ENCODE peak calls at places on chromosomes 2 and 18, in nine cellular contexts. P, K, Q, X, Z, G, W, T and D are unnamed samples.

GRCh38 chr2:31429759-31430438 is 15.4 kb upstream of the XDH start:
- DNase-seq in P (no peak), K (no peak), Q (no peak), X (peak; percentile 7), Z (no peak), G (peak; percentile 11), W (peak; percentile 95), T (peak; percentile 55), D (no peak)

GRCh38 chr2:239813261-239814135 is 211.6 kb downstream of the NDUFA10 start:
- DNase-seq in P (no peak), K (no peak), Q (peak; percentile 72), X (no peak), Z (peak; percentile 46), G (no peak), W (no peak), T (no peak), D (no peak)

GRCh38 chr2:19178175-19178574 is 180.2 kb downstream of the OSR1 start:
- DNase-seq in P (no peak), K (no peak), Q (no peak), X (no peak), Z (no peak), G (no peak), W (peak; percentile 44), T (peak; percentile 71), D (no peak)

GRCh38 chr18:36411745-36412168 is 114.2 kb downstream of the FHOD3 start:
- DNase-seq in P (peak; percentile 12), K (no peak), Q (no peak), X (peak; percentile 61), Z (no peak), G (no peak), W (peak; percentile 44), T (peak; percentile 56), D (peak; percentile 42)

GRCh38 chr2:165536861-165537499 is 67.5 kb downstream of the CSRNP3 start:
- DNase-seq in P (no peak), K (no peak), Q (no peak), X (no peak), Z (no peak), G (no peak), W (no peak), T (no peak), D (no peak)

GRCh38 chr2:219689676-219690628 is 62.5 kb downstream of the SLC4A3 start:
- DNase-seq in P (peak; percentile 81), K (no peak), Q (no peak), X (peak; percentile 76), Z (no peak), G (peak; percentile 29), W (peak; percentile 79), T (peak; percentile 84), D (no peak)

GRCh38 chr18:12702221-12703095 is at the start of the genes CEP76 and PSMG2:
- DNase-seq in P (peak; percentile 94), K (no peak), Q (peak; percentile 93), X (peak; percentile 95), Z (peak; percentile 94), G (peak; percentile 89), W (peak; percentile 88), T (peak; percentile 97), D (peak; percentile 41)

GRCh38 chr2:223122706-223123265 is 70.8 kb downstream of the KCNE4 start:
- DNase-seq in P (no peak), K (no peak), Q (no peak), X (no peak), Z (no peak), G (no peak), W (no peak), T (no peak), D (no peak)

DNA sequence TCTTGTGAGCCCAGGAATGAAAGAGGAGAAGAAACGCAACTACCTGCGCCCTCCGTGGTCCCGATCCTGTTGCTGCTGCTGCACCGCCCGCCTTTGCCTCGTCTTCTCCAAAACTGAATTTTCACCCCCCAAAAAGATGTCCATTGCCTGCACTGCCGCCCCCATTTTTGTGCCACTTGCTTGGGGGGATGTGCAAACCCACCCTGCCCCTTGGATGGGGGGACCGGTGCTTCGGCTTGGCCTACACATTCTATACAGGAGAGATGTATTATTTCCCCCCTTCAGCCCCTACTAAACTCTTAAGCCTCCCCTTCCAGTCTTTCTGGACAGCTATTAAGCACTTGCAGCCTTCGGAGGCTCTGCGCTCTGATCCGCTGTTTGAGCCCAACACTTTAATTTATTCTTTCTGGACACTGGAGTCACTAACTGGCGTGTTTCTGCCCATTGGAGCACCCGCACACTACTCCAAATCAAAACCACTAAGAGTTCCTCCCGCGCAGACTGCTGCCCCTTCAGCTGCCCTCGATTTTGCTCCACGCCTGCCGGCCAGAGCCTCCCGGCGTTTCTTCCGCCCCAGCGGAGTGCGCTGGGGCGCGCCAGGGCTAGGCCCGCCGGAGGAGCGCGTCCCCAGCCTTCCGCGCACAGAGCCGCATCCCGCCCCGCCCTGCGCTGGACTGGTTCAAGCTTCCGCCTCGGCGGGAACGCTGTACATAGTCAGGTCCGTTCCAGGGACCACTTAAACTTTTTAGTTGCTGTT is 5.9 kb downstream of the OTX1 start:
- DNase-seq in P (no peak), K (no peak), Q (no peak), X (peak; percentile 77), Z (no peak), G (peak; percentile 46), W (no peak), T (peak; percentile 42), D (no peak)
- H3K4me3 ChIP-seq in P (no peak overlapping the region), K (no peak overlapping the region), Q (no peak overlapping the region), X (peak overlapping the region; percentile 35), Z (peak overlapping the region; percentile 14), G (no peak overlapping the region), W (no peak overlapping the region), T (no peak overlapping the region), D (no peak overlapping the region)

DNA sequence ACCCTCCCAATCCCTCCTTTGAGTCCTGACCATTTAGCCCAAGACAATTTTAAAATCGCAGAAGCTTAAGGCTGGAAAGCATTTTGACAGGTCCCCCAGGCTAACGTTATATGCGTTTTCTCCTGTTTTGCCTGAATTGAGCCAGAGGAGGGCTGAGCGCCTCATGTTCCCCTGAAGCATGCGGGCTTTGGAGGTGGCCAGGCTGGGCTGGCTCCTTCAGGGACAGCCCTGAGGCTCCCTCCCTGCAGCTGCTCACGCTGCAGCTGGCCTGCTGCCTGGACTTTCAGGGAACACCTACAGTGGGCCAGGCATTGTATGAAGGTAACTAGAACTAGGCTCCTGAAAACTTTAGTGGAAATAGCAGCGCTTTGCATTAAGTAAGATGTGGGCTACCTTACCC is 179.2 kb downstream of the ACKR3 start:
- DNase-seq in P (no peak), K (no peak), Q (peak; percentile 64), X (no peak), Z (peak; percentile 59), G (no peak), W (no peak), T (no peak), D (no peak)
- TF ChIP-seq CTCF in P (no peak), K (no peak), Q (no peak), X (no peak), Z (no peak), G (no peak), W (no peak), T (no peak), D (no peak)

GRCh38 chr2:143802871-143803650 is 673.8 kb downstream of the ARHGAP15 start:
- DNase-seq in P (no peak), K (no peak), Q (no peak), X (peak; percentile 63), Z (no peak), G (no peak), W (no peak), T (no peak), D (no peak)

GRCh38 chr2:143803936-143804335 is 674.7 kb downstream of the ARHGAP15 start:
- DNase-seq in P (peak; percentile 37), K (no peak), Q (no peak), X (no peak), Z (no peak), G (no peak), W (no peak), T (no peak), D (no peak)

GRCh38 chr2:143807192-143807591 is 678.0 kb downstream of the ARHGAP15 start:
- DNase-seq in P (no peak), K (no peak), Q (no peak), X (no peak), Z (no peak), G (no peak), W (no peak), T (peak; percentile 43), D (no peak)

GRCh38 chr2:143801561-143801960 is 672.3 kb downstream of the ARHGAP15 start:
- DNase-seq in P (no peak), K (no peak), Q (no peak), X (no peak), Z (no peak), G (no peak), W (no peak), T (no peak), D (no peak)

DNA sequence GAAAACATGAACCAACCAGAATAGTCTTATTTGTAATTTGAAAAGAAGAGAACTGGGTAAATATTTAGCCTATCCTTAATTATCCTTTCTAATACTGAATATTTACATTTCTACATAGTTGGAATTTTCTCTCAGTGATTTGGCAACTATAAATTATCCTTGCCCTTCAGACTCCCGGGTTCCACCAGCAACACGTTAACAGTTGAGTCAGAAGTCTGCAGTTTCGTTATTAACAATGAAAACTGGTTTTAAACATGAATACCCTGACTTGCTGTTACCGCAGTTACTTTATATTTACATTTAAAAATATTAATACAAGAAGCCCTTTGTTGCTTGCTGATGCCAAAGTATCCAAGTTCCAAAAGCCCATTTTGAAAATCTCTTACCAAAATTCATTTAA is 673.0 kb downstream of the ARHGAP15 start:
- DNase-seq in P (peak; percentile 76), K (peak; percentile 31), Q (no peak), X (peak; percentile 22), Z (no peak), G (no peak), W (peak; percentile 58), T (no peak), D (no peak)
- H3K4me3 ChIP-seq in P (no peak overlapping the region), K (no peak overlapping the region), Q (no peak overlapping the region), X (peak overlapping the region; percentile 14), Z (no peak overlapping the region), G (no peak overlapping the region), W (no peak overlapping the region), T (no peak overlapping the region), D (no peak overlapping the region)

GRCh38 chr18:64099244-64099643 is 49.6 kb downstream of the LINC00305 start:
- DNase-seq in P (no peak), K (no peak), Q (no peak), X (peak; percentile 45), Z (no peak), G (no peak), W (no peak), T (no peak), D (no peak)

GRCh38 chr18:64094210-64094609 is 54.7 kb downstream of the LINC00305 start:
- DNase-seq in P (no peak), K (no peak), Q (no peak), X (no peak), Z (no peak), G (no peak), W (no peak), T (no peak), D (no peak)

GRCh38 chr18:64100136-64100922 is 48.6 kb downstream of the LINC00305 start:
- DNase-seq in P (no peak), K (no peak), Q (no peak), X (peak; percentile 58), Z (no peak), G (no peak), W (no peak), T (no peak), D (no peak)

GRCh38 chr18:64095056-64095455 is 53.8 kb downstream of the LINC00305 start:
- DNase-seq in P (no peak), K (no peak), Q (no peak), X (no peak), Z (no peak), G (no peak), W (no peak), T (no peak), D (no peak)

DNA sequence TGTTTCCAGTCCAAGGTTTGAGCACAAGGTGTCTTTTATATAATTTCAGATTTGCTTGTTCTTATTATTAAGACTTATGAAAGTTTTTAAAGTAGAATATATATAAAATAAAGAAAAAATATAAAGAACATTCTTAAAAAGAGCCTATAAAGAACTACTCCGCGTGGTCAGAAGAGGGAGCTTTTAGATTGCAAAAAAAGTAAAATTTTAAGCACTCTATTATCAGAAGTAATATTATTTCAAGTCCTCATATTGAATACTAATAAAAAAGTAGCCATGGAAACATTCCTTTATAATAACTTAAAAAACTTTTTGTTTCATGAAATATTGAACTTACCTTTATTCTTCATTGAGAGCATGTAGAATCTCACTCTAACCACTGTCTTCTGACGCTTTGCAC is 51.4 kb downstream of the LINC00305 start:
- DNase-seq in P (peak; percentile 4), K (no peak), Q (no peak), X (no peak), Z (no peak), G (no peak), W (peak; percentile 16), T (peak; percentile 6), D (no peak)
- TF ChIP-seq CTCF in P (peak; percentile 7), K (no peak), Q (no peak), X (no peak), Z (peak; percentile 22), G (no peak), W (peak; percentile 39), T (no peak), D (no peak)